ENCODE peak calls at places on chromosomes 3 and 15, in four cellular contexts. M is astrocyte of the cerebellum; V is CD4-positive, alpha-beta memory T cell; D is HFF-Myc. K is an unnamed sample.

GRCh38 chr3:171352387-171352935 is 107.7 kb downstream of the TNIK start:
- DNase-seq in V (no peak), M (no peak), D (no peak), K (no peak)

GRCh38 chr3:33722186-33722585 is 4.1 kb upstream of the CLASP2 start:
- DNase-seq in D (no peak), V (no peak), M (no peak), K (no peak)

GRCh38 chr3:176663819-176664218 is 533.5 kb downstream of the TBL1XR1 start:
- DNase-seq in M (peak), V (no peak), D (peak), K (peak)

GRCh38 chr3:122183893-122184590 is 574 bp downstream of the CASR start:
- DNase-seq in D (no peak), M (no peak), V (no peak), K (no peak)

GRCh38 chr15:70014860-70015490 is 82.7 kb downstream of the TLE3 start:
- DNase-seq in M (no peak), D (no peak), V (no peak), K (no peak)

GRCh38 chr3:120681018-120681417 is 1.0 kb downstream of the HGD start:
- DNase-seq in D (no peak), V (no peak), M (no peak), K (no peak)

GRCh38 chr3:44883999-44884431 is 9.6 kb downstream of the TGM4 start:
- DNase-seq in D (peak), M (peak), V (no peak), K (peak)

GRCh38 chr3:123383101-123384053 is 65.5 kb downstream of the ADCY5 start:
- DNase-seq in V (no peak), D (no peak), M (no peak), K (peak)

GRCh38 chr3:126782554-126782953 is 78.5 kb downstream of the CHCHD6 start:
- DNase-seq in D (peak), V (no peak), M (peak), K (peak)

GRCh38 chr3:139695007-139695406 is 17.2 kb upstream of the NMNAT3 start:
- DNase-seq in D (no peak), M (no peak), V (no peak), K (no peak)
- H3K4me3 ChIP-seq in D (no peak), M (no peak), V (no peak), K (no peak)

DNA sequence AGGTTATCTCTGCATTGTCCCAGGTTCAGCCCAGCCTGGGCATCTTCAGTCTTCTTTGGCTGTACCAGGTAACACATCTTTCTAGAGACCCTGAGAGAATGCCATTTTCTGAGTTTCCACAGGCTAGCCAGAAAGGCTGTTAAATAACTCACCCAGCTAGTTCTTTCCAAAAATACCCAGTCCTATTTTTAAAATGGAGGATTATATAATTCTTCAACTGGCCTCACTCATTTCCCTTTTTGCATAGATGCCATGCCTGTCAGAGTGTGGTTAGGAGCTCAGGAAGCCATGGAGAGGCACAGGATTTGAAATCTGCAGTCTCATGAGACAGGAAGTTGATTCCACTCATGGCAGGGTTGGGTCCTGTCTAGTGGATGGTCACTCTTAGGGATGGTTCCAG is 39.8 kb downstream of the CEMIP start:
- DNase-seq in D (no peak), V (no peak), M (no peak), K (no peak)
- H3K4me3 ChIP-seq in D (no peak), V (no peak), M (no peak), K (no peak)

DNA sequence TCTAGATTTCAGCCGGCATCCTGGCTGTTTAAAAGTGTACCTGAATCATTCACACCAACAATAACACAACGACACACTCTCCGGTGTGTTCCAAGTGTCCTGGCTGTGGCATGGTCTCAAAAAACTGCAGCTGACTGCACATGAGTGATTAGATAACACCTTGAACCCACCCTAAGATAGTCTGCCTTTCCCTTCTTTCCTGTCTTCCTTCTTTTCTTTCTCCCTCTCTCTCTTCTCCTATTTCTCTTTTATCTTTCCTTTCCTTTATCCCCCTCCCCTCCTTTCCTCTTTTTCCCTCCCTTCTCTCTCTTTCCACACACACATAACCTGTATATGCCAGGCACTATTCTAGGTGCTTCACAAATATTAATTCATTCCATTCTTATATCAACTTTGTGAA is 1.2 kb upstream of the FAH start:
- DNase-seq in M (no peak), V (no peak), D (no peak), K (no peak)
- H3K4me3 ChIP-seq in M (no peak), V (no peak), D (no peak), K (no peak)

GRCh38 chr3:19899264-19899663 is 34.8 kb downstream of the EFHB start:
- DNase-seq in D (no peak), V (no peak), M (no peak), K (no peak)
- H3K4me3 ChIP-seq in D (no peak), V (no peak), M (no peak), K (no peak)

GRCh38 chr3:108546692-108547091 is 36.3 kb upstream of the MYH15 start:
- DNase-seq in D (no peak), V (no peak), M (no peak), K (no peak)
- H3K4me3 ChIP-seq in D (no peak), V (no peak), M (no peak), K (no peak)

GRCh38 chr3:12934431-12934830 is 93.1 kb upstream of the RPL32 start:
- DNase-seq in V (no peak), D (no peak), M (peak), K (no peak)

GRCh38 chr3:12932754-12933153 is 91.4 kb upstream of the RPL32 start:
- DNase-seq in M (no peak), V (no peak), D (no peak), K (no peak)

GRCh38 chr3:12933901-12934300 is 92.5 kb upstream of the RPL32 start:
- DNase-seq in D (no peak), M (no peak), V (no peak), K (no peak)

GRCh38 chr3:12931273-12931905 is 90.0 kb upstream of the RPL32 start:
- DNase-seq in V (no peak), D (no peak), M (no peak), K (no peak)

GRCh38 chr3:12932347-12932746 is 91.0 kb upstream of the RPL32 start:
- DNase-seq in V (no peak), M (no peak), D (no peak), K (no peak)
- H3K4me3 ChIP-seq in V (no peak), M (no peak), D (no peak), K (no peak)

DNA sequence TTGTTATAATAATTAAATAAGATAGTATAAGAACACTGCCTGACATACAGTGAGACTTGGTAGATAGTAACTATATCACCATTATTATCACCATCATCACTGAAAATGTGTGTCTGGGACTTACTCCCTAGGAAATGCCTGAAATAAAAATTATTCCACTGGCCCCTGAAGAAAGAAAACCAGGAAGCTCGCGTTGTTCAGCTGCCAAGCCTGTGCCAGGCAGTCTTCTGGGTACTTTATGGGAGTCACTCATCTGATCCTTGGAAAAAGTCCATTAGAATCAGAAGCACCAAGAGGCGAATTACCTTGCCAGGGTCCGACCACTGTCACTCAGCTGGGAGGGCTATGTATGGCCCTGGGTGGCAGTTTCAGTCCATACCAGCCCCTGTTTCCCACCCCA is 220.3 kb upstream of the TPM1 start:
- DNase-seq in V (no peak), D (no peak), M (no peak), K (no peak)
- H3K4me3 ChIP-seq in V (no peak), D (no peak), M (no peak), K (no peak)

GRCh38 chr3:87125116-87125515 is 102.0 kb upstream of the CHMP2B start:
- DNase-seq in M (no peak), D (no peak), V (no peak), K (no peak)
- H3K4me3 ChIP-seq in M (no peak), D (no peak), V (no peak), K (no peak)

GRCh38 chr15:40280260-40281056 is 2.4 kb downstream of the ANKRD63 start:
- DNase-seq in V (no peak), D (no peak), M (no peak), K (no peak)
- H3K4me3 ChIP-seq in V (no peak), D (no peak), M (no peak), K (no peak)

K was measured in skeletal muscle cell.